ENCODE peak calls at places on chromosomes 4 and X, in eight cellular contexts. U is HuH-7; V is activated CD8-positive, alpha-beta memory T cell treated with anti-CD3 and anti-CD28 coated beads, Interleukin-2, amount 50 U/mL, for 48 hours; O is NCI-H510A; D is head of caudate nucleus; F is Jurkat, Clone E6-1; J is stimulated activated CD8-positive, alpha-beta memory T cell treated with anti-CD3 and anti-CD28 coated beads, Interleukin-15, amount 100 ng/mL, for 4 hours; Q is HEK293T. R is an unnamed sample.
A peak's percentile ranks its signal among the peaks of the same experiment; 100 is the strongest.

GRCh38 chrX:21975827-21976226 is 35.3 kb downstream of the SMS start:
- DNase-seq in V (no peak), U (no peak), J (no peak), Q (no peak), D (no peak), O (no peak), F (no peak), R (no peak)

GRCh38 chr4:20255251-20255586 is 3.5 kb downstream of the SLIT2 start:
- DNase-seq in D (no peak), F (no peak), Q (no peak), V (no peak), U (no peak), J (no peak), O (no peak), R (no peak)

GRCh38 chr4:190121759-190122158 is 51.8 kb upstream of the DUX4 start:
- DNase-seq in O (no peak), J (no peak), Q (no peak), V (no peak), U (no peak), F (no peak), D (no peak), R (no peak)

GRCh38 chr4:149135062-149135461 is 680.6 kb downstream of the IQCM start:
- DNase-seq in Q (no peak), D (no peak), O (no peak), F (no peak), U (no peak), J (no peak), V (no peak), R (no peak)

GRCh38 chr4:7423391-7423790 is 11.3 kb downstream of the PSAPL1 start:
- DNase-seq in F (no peak), U (no peak), D (peak; percentile 30), J (no peak), V (peak; percentile 13), O (no peak), Q (no peak), R (no peak)

GRCh38 chr4:87363552-87363951 is 27.4 kb downstream of the HSD17B11 start:
- DNase-seq in F (no peak), J (no peak), Q (no peak), U (no peak), D (no peak), O (no peak), V (no peak), R (no peak)

GRCh38 chrX:68897118-68897517 is 68.3 kb downstream of the EFNB1 start:
- DNase-seq in J (no peak), F (no peak), O (no peak), D (no peak), U (no peak), V (no peak), Q (no peak), R (no peak)

GRCh38 chrX:71619193-71619592 is 882 bp upstream of the CXCR3 start:
- DNase-seq in Q (no peak), U (no peak), V (peak; percentile 67), D (no peak), F (no peak), J (no peak), O (no peak), R (no peak)

GRCh38 chr4:141078871-141079270 is 54.4 kb downstream of the RNF150 start:
- DNase-seq in Q (no peak), J (no peak), F (no peak), D (no peak), V (no peak), U (no peak), O (no peak), R (no peak)

GRCh38 chr4:147479817-147480216 is 1.1 kb upstream of the EDNRA start:
- DNase-seq in U (no peak), J (no peak), F (peak; percentile 4), O (no peak), Q (no peak), D (no peak), V (no peak), R (no peak)

GRCh38 chr4:176153124-176153523 is 42.3 kb downstream of the SPATA4 start:
- DNase-seq in J (no peak), V (no peak), Q (no peak), O (no peak), F (no peak), D (no peak), U (no peak), R (no peak)

GRCh38 chrX:10043386-10043785 is 76.2 kb downstream of the CLDN34 start:
- DNase-seq in O (no peak), F (no peak), J (no peak), V (no peak), Q (no peak), D (no peak), U (no peak), R (no peak)

GRCh38 chrX:134671207-134671750 is 13.0 kb upstream of the PLAC1 start:
- DNase-seq in F (no peak), U (no peak), J (no peak), O (no peak), Q (no peak), V (no peak), D (no peak), R (no peak)

GRCh38 chr4:27779827-27780226 is 919.2 kb downstream of the STIM2 start:
- DNase-seq in V (no peak), J (no peak), O (no peak), F (no peak), U (no peak), D (no peak), Q (no peak), R (no peak)

GRCh38 chr4:7110546-7110945 is 42.7 kb upstream of the GRPEL1 start:
- DNase-seq in V (no peak), F (no peak), Q (no peak), U (no peak), O (no peak), J (no peak), D (no peak), R (no peak)

GRCh38 chr4:148776944-148777343 is 334.7 kb upstream of the NR3C2 start:
- DNase-seq in D (no peak), V (no peak), O (no peak), Q (no peak), U (no peak), F (no peak), J (no peak), R (peak; percentile 58)

GRCh38 chr4:89283226-89283974 is 24.2 kb downstream of the GPRIN3 start:
- DNase-seq in J (no peak), Q (no peak), O (no peak), V (no peak), F (no peak), U (no peak), D (no peak), R (peak; percentile 40)

GRCh38 chr4:55012363-55013255 is 112.8 kb downstream of the KDR start:
- DNase-seq in J (no peak), D (no peak), U (no peak), F (no peak), V (no peak), Q (no peak), O (no peak), R (no peak)

GRCh38 chr4:88244821-88245579 is 39.4 kb downstream of the PPM1K start:
- DNase-seq in Q (no peak), O (no peak), U (no peak), V (peak; percentile 59), J (no peak), D (no peak), F (no peak), R (no peak)

GRCh38 chrX:9587551-9588096 is 122.8 kb downstream of the TBL1X start:
- DNase-seq in J (no peak), D (no peak), Q (no peak), U (no peak), O (no peak), F (no peak), V (no peak), R (no peak)

GRCh38 chr4:142565771-142566170 is 280.3 kb downstream of the INPP4B start:
- DNase-seq in D (no peak), J (no peak), U (no peak), V (no peak), Q (no peak), O (no peak), F (no peak), R (no peak)

GRCh38 chr4:78069859-78070258 is 12.7 kb downstream of the FRAS1 start:
- DNase-seq in O (no peak), J (no peak), V (no peak), U (no peak), Q (no peak), F (no peak), D (no peak), R (no peak)

GRCh38 chr4:46986922-46987638 is 6.3 kb downstream of the GABRA4 start:
- DNase-seq in J (no peak), V (no peak), Q (no peak), D (no peak), O (no peak), U (no peak), F (no peak), R (no peak)

GRCh38 chrX:45009371-45010000 is 136.5 kb downstream of the KDM6A start:
- DNase-seq in D (no peak), J (no peak), Q (no peak), F (no peak), O (no peak), U (no peak), V (no peak), R (peak; percentile 31)

GRCh38 chrX:97984641-97985040 is 1100.9 kb downstream of the RPA4 start:
- DNase-seq in F (peak; percentile 15), Q (no peak), U (no peak), J (no peak), V (no peak), D (no peak), O (no peak), R (no peak)